ENCODE peak calls at places on chromosomes 6 and 20, in nine cellular contexts. G is BE2C; C is heart right ventricle; V is colonic mucosa; E is kidney; S is left lung; F is fibroblast of pulmonary artery; N is CD8-positive, alpha-beta T cell; L is HFF-Myc. D is an unnamed sample.

GRCh38 chr6:14216931-14217684 is 99.5 kb downstream of the CD83 start:
- DNase-seq in L (peak), S (no peak), C (no peak), F (no peak), G (no peak), N (no peak), V (no peak), E (no peak), D (no peak)

GRCh38 chr6:14824835-14825223 is 421.0 kb upstream of the JARID2 start:
- DNase-seq in G (no peak), V (peak), L (no peak), N (no peak), S (no peak), C (no peak), F (no peak), E (no peak), D (no peak)

GRCh38 chr20:47228654-47229053 is 127.8 kb downstream of the ZMYND8 start:
- DNase-seq in C (peak), G (no peak), N (no peak), S (no peak), V (no peak), F (no peak), E (no peak), L (no peak), D (no peak)

GRCh38 chr6:54283877-54284860 is 24.1 kb upstream of the TINAG start:
- DNase-seq in S (no peak), N (no peak), L (peak), V (no peak), E (peak), F (no peak), C (no peak), G (no peak), D (no peak)

GRCh38 chr6:150915156-150915555 is 49.7 kb downstream of the MTHFD1L start:
- DNase-seq in C (no peak), E (no peak), N (no peak), V (no peak), F (no peak), L (no peak), S (no peak), G (no peak), D (no peak)

GRCh38 chr6:33683051-33683571 is 28.4 kb downstream of the UQCC2 start:
- DNase-seq in V (no peak), L (no peak), N (peak), C (no peak), S (peak), E (no peak), F (no peak), G (no peak), D (no peak)

GRCh38 chr6:81697564-81697963 is 54.9 kb downstream of the TENT5A start:
- DNase-seq in F (peak), V (no peak), S (no peak), E (no peak), N (no peak), L (no peak), G (no peak), C (no peak), D (no peak)

GRCh38 chr6:38570750-38571149 is 69.0 kb downstream of the BTBD9 start:
- DNase-seq in C (no peak), E (no peak), V (no peak), F (peak), G (no peak), N (no peak), S (no peak), L (no peak), D (no peak)

GRCh38 chr20:3123542-3123941 is 36.1 kb downstream of the FASTKD5 start:
- DNase-seq in S (no peak), N (no peak), L (no peak), F (no peak), G (no peak), E (no peak), C (no peak), V (no peak), D (no peak)

GRCh38 chr20:45919536-45919933 is 7.6 kb upstream of the PLTP start:
- DNase-seq in C (peak), S (no peak), G (no peak), L (no peak), E (peak), V (peak), N (no peak), F (peak), D (no peak)

GRCh38 chr6:133590196-133590595 is 298.7 kb upstream of the TCF21 start:
- DNase-seq in N (no peak), L (no peak), S (no peak), F (no peak), C (no peak), V (no peak), G (no peak), E (no peak), D (no peak)

GRCh38 chr20:1509237-1509636 is 18.0 kb upstream of the SIRPB2 start:
- DNase-seq in S (no peak), N (no peak), C (no peak), E (no peak), L (no peak), V (no peak), G (peak), F (peak), D (peak)

DNA sequence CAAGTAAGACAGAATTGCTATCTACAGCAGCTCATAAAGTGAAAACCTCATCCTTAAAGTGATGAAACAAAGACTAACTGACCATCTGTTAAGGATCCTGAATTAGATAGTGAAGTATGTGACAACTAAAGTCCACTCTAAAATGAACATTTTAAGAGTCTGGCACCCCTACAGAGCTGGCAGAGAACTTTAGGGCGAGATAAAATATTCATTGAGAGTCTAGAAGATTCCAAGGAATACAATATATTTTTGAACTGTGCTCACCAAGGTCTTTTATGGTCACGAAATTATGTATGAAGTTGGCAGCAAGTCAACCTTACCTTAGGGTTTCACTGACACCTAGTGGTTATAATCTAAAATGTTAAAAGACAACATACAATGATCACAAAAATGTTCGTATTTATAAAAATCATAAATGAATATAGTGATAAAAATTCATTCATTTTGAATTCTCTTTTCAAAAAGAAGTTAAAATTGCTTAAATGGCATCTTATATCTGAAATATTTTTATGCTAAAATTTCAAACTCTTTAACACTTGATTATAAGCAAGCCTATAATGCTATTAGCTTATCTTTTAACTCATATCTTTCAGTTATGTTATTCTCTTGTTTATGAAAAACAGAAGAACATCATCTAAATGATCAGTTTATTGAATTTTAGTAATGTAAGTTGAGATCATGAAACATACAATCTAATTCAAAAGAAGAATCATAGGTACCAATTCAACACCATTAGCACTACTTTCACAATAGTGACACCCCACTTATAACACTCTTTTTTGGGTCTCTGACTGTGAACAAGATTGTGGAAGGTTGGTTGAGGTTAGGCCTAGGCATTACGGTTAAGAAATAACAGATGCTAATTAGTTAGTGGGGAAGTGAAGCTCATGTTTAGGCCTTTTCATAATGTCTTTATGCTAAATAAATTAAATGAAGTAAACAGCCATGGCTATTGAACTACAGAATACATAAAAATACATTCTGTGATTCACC is 27.5 kb downstream of the RSPH3 start:
- DNase-seq in C (no peak), E (no peak), G (no peak), S (no peak), N (no peak), F (peak), L (peak), V (no peak), D (no peak)
- TF ChIP-seq CTCF in C (peak), E (peak), G (peak), S (peak), N (peak), F (peak), L (peak), V (peak), D (peak)

DNA sequence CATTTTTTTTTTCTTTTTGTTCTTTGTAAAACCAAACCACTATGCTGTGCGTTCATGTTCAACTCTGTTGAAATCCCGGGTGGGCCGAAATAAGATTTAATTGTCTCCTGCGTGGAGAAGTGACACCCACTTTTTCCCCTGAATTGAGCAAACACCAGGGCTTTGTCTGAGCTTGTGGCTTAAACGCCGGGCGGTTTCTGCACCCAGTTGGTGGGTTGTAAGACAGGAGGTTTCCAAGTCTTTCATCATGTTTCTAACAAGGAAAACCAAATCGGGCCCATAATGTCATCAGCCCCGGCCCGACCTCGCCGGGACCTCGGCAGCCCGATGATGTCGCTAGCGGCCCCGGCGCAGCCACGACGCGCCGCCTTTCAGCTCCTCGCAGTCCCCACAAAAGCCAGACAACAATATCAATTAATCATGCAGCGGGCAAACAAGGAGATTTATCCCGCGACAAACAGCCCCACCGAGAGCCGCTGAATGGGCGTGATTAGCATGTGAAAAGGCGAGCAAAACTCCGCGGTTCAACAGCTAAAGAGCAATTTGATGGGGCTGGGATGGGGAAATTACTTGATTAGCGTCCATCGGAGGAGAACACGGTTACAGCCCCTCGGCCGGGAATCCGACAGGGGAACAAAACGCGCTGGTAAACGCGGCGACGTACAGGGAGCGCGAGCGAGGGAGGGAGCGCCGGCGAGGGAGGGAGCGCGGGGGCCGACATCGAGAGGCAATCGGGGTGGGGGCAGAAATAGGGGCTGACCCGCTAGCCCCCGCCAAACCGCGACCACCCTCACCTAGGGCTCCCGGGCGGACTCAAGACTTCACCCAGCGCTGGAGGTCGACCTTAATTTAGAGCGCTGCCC is 5.3 kb downstream of the LINC00237 start:
- DNase-seq in F (peak), G (peak), V (peak), L (no peak), E (no peak), C (no peak), S (peak), N (no peak), D (no peak)
- H3K4me3 ChIP-seq in F (no peak), G (peak), V (peak), L (no peak), E (peak), C (peak), S (peak), N (peak), D (peak)

GRCh38 chr6:152671146-152671545 is 26.6 kb upstream of the MYCT1 start:
- DNase-seq in G (no peak), V (no peak), N (no peak), L (no peak), E (no peak), C (no peak), F (peak), S (no peak), D (no peak)

GRCh38 chr6:152673233-152673632 is 24.5 kb upstream of the MYCT1 start:
- DNase-seq in E (no peak), L (no peak), C (no peak), G (no peak), V (no peak), F (peak), S (no peak), N (no peak), D (no peak)

DNA sequence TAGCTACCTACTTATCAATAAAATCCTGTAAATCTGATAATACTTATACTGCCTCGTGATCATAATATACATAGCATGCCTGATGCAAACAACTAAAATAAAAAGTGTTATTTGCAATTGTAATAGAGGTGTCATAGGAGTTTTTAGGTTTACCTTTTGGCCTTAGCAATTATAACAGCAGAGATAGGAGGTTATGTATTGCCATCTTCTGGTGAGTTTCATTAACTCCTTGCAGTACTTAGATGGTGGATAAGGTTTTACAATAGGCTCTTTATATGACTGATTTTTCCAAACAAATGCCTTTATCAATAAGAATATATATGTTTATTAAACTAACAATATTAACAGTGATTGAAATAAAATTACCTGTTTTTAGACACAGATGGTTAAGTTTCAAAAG is 27.8 kb upstream of the MYCT1 start:
- DNase-seq in C (no peak), N (no peak), V (no peak), F (peak), S (no peak), E (no peak), L (peak), G (no peak), D (no peak)
- TF ChIP-seq CTCF in C (peak), N (no peak), V (no peak), F (peak), S (no peak), E (peak), L (no peak), G (peak), D (peak)

DNA sequence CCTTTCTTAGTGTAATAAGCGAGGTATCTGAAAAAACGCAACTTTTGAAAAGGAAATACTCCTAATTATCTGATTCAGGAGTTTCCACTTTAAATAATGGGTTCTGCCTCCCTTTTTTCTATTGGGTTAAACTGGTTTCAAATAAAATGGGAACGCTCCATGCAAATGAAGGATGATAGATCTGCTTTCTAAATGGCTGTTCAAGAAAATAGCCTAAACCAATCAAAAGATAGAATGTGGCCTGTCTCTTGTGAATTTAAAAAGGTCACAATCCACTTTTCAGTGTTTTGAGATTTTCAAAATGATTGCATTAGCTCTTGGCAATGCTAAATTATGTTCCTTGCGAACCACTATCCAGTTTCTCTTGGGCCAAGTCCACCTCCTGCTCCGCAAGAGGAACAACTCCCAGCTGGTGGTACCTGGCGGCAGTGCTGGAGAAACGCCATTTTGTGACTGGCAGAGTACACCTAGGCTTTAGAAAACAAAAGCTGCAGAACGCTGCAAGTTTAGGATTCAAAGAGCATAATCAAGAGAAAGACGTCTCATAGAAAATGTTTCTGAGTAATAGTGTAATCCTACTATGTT is 56.8 kb downstream of the TRIM38 start:
- DNase-seq in E (peak), N (no peak), G (peak), L (no peak), S (no peak), V (no peak), C (no peak), F (no peak), D (no peak)
- H3K4me3 ChIP-seq in E (peak), N (no peak), G (peak), L (peak), S (no peak), V (no peak), C (no peak), F (no peak), D (peak)

GRCh38 chr6:147738089-147738488 is 229.6 kb downstream of the SAMD5 start:
- DNase-seq in C (no peak), L (no peak), N (no peak), V (no peak), G (no peak), E (no peak), F (no peak), S (no peak), D (no peak)

GRCh38 chr6:147740326-147740725 is 231.8 kb downstream of the SAMD5 start:
- DNase-seq in V (no peak), S (no peak), E (no peak), N (no peak), F (no peak), C (no peak), L (no peak), G (no peak), D (no peak)

GRCh38 chr6:147735924-147736323 is 227.4 kb downstream of the SAMD5 start:
- DNase-seq in C (no peak), L (no peak), N (no peak), V (no peak), E (no peak), S (no peak), G (no peak), F (no peak), D (no peak)

GRCh38 chr6:147737084-147737483 is 228.6 kb downstream of the SAMD5 start:
- DNase-seq in N (no peak), V (no peak), G (no peak), C (no peak), L (no peak), F (no peak), S (no peak), E (no peak), D (no peak)

GRCh38 chr6:147738516-147739187 is 230.2 kb downstream of the SAMD5 start:
- DNase-seq in F (peak), E (no peak), C (no peak), S (no peak), L (no peak), V (no peak), N (no peak), G (no peak), D (no peak)
- TF ChIP-seq CTCF in F (no peak), E (no peak), C (no peak), S (no peak), L (no peak), V (no peak), N (no peak), G (no peak), D (no peak)

DNA sequence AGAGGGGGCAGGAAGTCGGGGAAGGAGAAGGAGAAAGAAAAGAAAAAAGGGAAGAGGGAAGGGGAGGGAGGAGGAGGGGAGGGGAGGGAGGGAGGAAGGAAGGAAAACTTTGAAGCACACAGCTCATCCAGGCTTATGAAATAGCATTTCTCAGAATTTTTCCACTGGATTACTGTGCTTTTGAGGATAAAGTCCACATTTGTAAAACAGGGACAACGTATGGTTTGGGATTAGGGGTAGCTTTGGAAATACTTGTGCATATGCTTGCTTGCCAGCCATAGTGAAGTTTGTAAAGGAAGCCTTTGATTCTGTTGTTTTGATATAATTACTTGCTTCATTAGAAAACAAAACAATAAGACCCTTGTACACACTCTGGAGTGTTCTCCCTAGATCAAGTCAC is 362.3 kb downstream of the SAMD5 start:
- DNase-seq in N (no peak), V (no peak), F (no peak), C (no peak), L (no peak), G (no peak), E (no peak), S (no peak), D (no peak)
- H3K4me3 ChIP-seq in N (no peak), V (no peak), F (no peak), C (no peak), L (no peak), G (no peak), E (no peak), S (no peak), D (no peak)

D was measured in dorsolateral prefrontal cortex.